ENCODE peak calls at places on chromosomes 5 and 9, in ten cellular contexts. M is GM23248; I is CD8-positive, alpha-beta memory T cell; D is dorsolateral prefrontal cortex; X is HCT116; B is aorta; R is A549; H is mammary epithelial cell; T is stomach; Y is CD8-positive, alpha-beta T cell. J is an unnamed sample.

GRCh38 chr9:38641985-38642864 is 21.8 kb upstream of the ANKRD18A start:
- DNase-seq in M (peak), I (no peak), D (no peak), X (peak), B (no peak), R (peak), H (peak), T (peak), Y (no peak), J (no peak)

GRCh38 chr5:78961743-78962142 is 23.4 kb downstream of the ARSB start:
- DNase-seq in M (peak), I (no peak), D (no peak), X (no peak), B (no peak), R (no peak), H (peak), T (no peak), Y (no peak), J (no peak)

GRCh38 chr5:148922606-148923005 is 96.2 kb downstream of the ADRB2 start:
- DNase-seq in M (no peak), I (no peak), D (no peak), X (no peak), B (no peak), R (no peak), H (no peak), T (no peak), Y (no peak), J (no peak)

GRCh38 chr5:62214701-62215100 is 91.3 kb upstream of the KIF2A start:
- DNase-seq in M (peak), I (no peak), D (no peak), X (peak), B (no peak), R (no peak), H (peak), T (no peak), Y (no peak), J (no peak)

GRCh38 chr5:131795879-131796792 is 681 bp downstream of the FNIP1 start:
- DNase-seq in M (peak), I (no peak), D (peak), X (no peak), B (peak), R (peak), H (peak), T (peak), Y (peak), J (peak)

GRCh38 chr9:530681-531080 is 310.8 kb upstream of the DMRT1 start:
- DNase-seq in M (peak), I (no peak), D (no peak), X (peak), B (peak), R (no peak), H (peak), T (no peak), Y (no peak), J (no peak)

GRCh38 chr9:120609636-120610035 is 29.7 kb upstream of the CDK5RAP2 start:
- DNase-seq in M (no peak), I (no peak), D (no peak), X (no peak), B (no peak), R (no peak), H (no peak), T (no peak), Y (no peak), J (no peak)

GRCh38 chr5:69230181-69230580 is 4.5 kb upstream of the CDK7 start:
- DNase-seq in M (no peak), I (no peak), D (no peak), X (no peak), B (no peak), R (no peak), H (peak), T (no peak), Y (no peak), J (no peak)

GRCh38 chr5:18216729-18217128 is 582.5 kb downstream of the TAF11L14 start:
- DNase-seq in M (no peak), I (no peak), D (no peak), X (no peak), B (no peak), R (no peak), H (no peak), T (no peak), Y (no peak), J (no peak)

GRCh38 chr5:175778951-175779475 is 92.4 kb upstream of the CPLX2 start:
- DNase-seq in M (peak), I (no peak), D (peak), X (peak), B (no peak), R (peak), H (peak), T (no peak), Y (no peak), J (peak)

GRCh38 chr5:161535762-161536161 is 10.8 kb downstream of the GABRB2 start:
- DNase-seq in M (no peak), I (no peak), D (no peak), X (no peak), B (no peak), R (no peak), H (no peak), T (no peak), Y (no peak), J (no peak)

GRCh38 chr5:150616506-150616905 is 24.0 kb upstream of the SYNPO start:
- DNase-seq in M (no peak), I (no peak), D (no peak), X (no peak), B (no peak), R (no peak), H (no peak), T (no peak), Y (no peak), J (no peak)

GRCh38 chr9:137045294-137046093 is 483 bp downstream of the NPDC1 start:
- DNase-seq in M (peak), I (no peak), D (no peak), X (no peak), B (peak), R (no peak), H (no peak), T (no peak), Y (no peak), J (no peak)

GRCh38 chr5:122586351-122586750 is 188.5 kb upstream of the SNX2 start:
- DNase-seq in M (peak), I (no peak), D (no peak), X (no peak), B (no peak), R (no peak), H (no peak), T (no peak), Y (no peak), J (no peak)

GRCh38 chr5:94367900-94368299 is 250.5 kb downstream of the KIAA0825 start:
- DNase-seq in M (no peak), I (no peak), D (no peak), X (no peak), B (no peak), R (no peak), H (no peak), T (no peak), Y (no peak), J (no peak)

GRCh38 chr9:94014066-94014654 is 59.0 kb upstream of the BARX1 start:
- DNase-seq in M (peak), I (no peak), D (no peak), X (no peak), B (no peak), R (peak), H (peak), T (no peak), Y (no peak), J (no peak)

GRCh38 chr9:78396087-78396486 is 99.2 kb downstream of the PSAT1 start:
- DNase-seq in M (no peak), I (no peak), D (no peak), X (no peak), B (no peak), R (no peak), H (no peak), T (no peak), Y (no peak), J (no peak)

GRCh38 chr5:122076669-122077450 is 1.2 kb downstream of the LOX start:
- DNase-seq in M (peak), I (peak), D (peak), X (no peak), B (peak), R (peak), H (peak), T (peak), Y (no peak), J (peak)

GRCh38 chr9:35350827-35351549 is 138.9 kb upstream of the RUSC2 start:
- DNase-seq in M (peak), I (no peak), D (no peak), X (no peak), B (no peak), R (no peak), H (no peak), T (no peak), Y (no peak), J (no peak)

GRCh38 chr9:86303316-86303975 is 21.1 kb upstream of the ISCA1 start:
- DNase-seq in M (no peak), I (peak), D (no peak), X (no peak), B (no peak), R (no peak), H (peak), T (no peak), Y (peak), J (no peak)

GRCh38 chr5:139688712-139689413 is 40.7 kb downstream of the CXXC5 start:
- DNase-seq in M (no peak), I (no peak), D (no peak), X (no peak), B (no peak), R (no peak), H (no peak), T (no peak), Y (no peak), J (no peak)

GRCh38 chr5:43156388-43156787 is 35.6 kb upstream of the NIM1K start:
- DNase-seq in M (no peak), I (no peak), D (no peak), X (no peak), B (no peak), R (no peak), H (no peak), T (no peak), Y (no peak), J (no peak)

GRCh38 chr9:105103776-105104175 is 140.7 kb upstream of the SLC44A1 start:
- DNase-seq in M (peak), I (no peak), D (no peak), X (no peak), B (no peak), R (no peak), H (peak), T (no peak), Y (no peak), J (no peak)

GRCh38 chr9:4011062-4011461 is 288.8 kb downstream of the GLIS3 start:
- DNase-seq in M (no peak), I (no peak), D (no peak), X (no peak), B (no peak), R (no peak), H (peak), T (no peak), Y (no peak), J (no peak)

GRCh38 chr5:59039296-59040006 is 456.6 kb downstream of the RAB3C start:
- DNase-seq in M (peak), I (peak), D (peak), X (no peak), B (peak), R (no peak), H (peak), T (peak), Y (peak), J (peak)

GRCh38 chr9:99489043-99489378 is 266.9 kb downstream of the SEC61B start:
- DNase-seq in M (peak), I (no peak), D (no peak), X (no peak), B (no peak), R (no peak), H (peak), T (no peak), Y (no peak), J (no peak)

GRCh38 chr9:97907051-97907450 is 15.2 kb downstream of the TRMO start:
- DNase-seq in M (no peak), I (peak), D (no peak), X (no peak), B (no peak), R (no peak), H (no peak), T (no peak), Y (no peak), J (no peak)

GRCh38 chr9:127540664-127541041 is 71.4 kb upstream of the STXBP1 start:
- DNase-seq in M (no peak), I (no peak), D (no peak), X (no peak), B (peak), R (no peak), H (no peak), T (peak), Y (no peak), J (no peak)

GRCh38 chr5:60455589-60455988 is 244.4 kb downstream of the DEPDC1B start:
- DNase-seq in M (no peak), I (no peak), D (no peak), X (no peak), B (no peak), R (no peak), H (peak), T (no peak), Y (no peak), J (no peak)

DNA sequence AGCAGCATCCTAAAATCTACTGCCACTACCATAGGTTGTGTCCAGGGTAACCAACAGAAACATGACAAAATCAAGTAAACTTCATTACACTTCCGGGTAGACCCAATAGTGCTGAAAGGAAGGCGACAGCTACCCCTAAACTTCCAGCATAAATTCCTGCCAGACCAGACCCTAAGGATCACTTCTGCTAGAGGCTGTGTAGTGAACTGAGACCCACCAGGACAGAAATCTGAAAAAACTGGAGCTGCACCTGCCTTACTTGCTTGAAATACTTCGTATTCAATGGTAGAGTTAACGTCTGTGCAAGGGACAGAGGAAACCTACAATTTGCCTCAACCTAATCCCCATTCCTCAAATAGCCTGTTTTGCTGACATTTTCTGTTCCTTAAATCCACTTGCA is 1.0 kb upstream of the SECISBP2 start:
- DNase-seq in M (no peak), I (no peak), D (no peak), X (no peak), B (no peak), R (no peak), H (no peak), T (no peak), Y (no peak), J (no peak)
- H3K4me3 ChIP-seq in M (peak), I (no peak), D (no peak), X (peak), B (no peak), R (peak), H (peak), T (no peak), Y (peak), J (no peak)

GRCh38 chr5:143506881-143507552 is 103.5 kb upstream of the NR3C1 start:
- DNase-seq in M (peak), I (no peak), D (no peak), X (no peak), B (no peak), R (peak), H (peak), T (no peak), Y (no peak), J (no peak)
- H3K27ac ChIP-seq in M (peak), I (no peak), D (no peak), X (no peak), B (no peak), R (peak), H (peak), T (peak), Y (no peak), J (peak)

DNA sequence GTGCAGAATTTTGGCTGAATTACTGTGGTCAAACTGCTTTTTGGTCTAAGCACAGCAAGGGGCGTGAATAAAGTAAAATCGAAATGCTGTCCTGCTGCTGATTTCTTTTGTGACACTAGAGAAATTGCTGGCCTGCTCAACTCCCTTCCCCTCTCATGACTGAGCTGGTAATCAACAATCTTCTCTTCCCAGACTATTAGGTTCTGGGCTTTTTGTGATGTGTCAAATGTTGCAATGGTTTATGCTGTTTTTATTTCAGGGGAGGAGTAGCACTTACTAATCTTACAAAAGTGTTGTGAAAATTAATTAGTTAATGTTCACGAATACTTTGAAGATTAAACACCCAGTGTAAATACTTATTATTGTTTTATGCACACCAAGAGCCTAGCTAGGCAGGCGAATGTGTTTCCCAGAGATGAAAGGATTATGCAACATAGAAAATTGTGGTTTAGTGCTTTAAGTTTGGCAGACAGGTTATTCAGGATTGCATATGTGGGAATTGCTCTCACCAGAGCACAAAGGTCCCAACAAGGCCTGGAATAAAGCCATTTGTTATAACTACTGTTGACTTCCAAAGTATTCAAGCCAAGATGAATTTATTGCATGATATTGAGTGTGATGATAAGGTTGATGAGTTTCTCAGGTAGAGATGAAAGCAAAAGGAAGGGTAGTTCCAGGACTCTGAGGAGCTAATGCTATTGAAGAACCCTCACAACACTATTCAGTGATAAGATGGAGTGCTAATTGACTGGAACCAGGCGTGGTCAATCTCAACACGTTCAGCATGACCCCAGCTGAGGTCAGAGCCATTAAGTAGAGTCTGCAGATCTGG is 280.7 kb upstream of the ZNF608 start:
- DNase-seq in M (no peak), I (no peak), D (no peak), X (no peak), B (no peak), R (no peak), H (peak), T (peak), Y (no peak), J (no peak)
- H3K4me3 ChIP-seq in M (no peak), I (no peak), D (no peak), X (no peak), B (no peak), R (no peak), H (no peak), T (no peak), Y (no peak), J (no peak)

GRCh38 chr9:134157378-134157885 is 6.9 kb downstream of the RNU6ATAC start:
- DNase-seq in M (no peak), I (no peak), D (no peak), X (no peak), B (peak), R (no peak), H (no peak), T (no peak), Y (no peak), J (no peak)
- H3K27ac ChIP-seq in M (no peak), I (no peak), D (peak), X (no peak), B (no peak), R (no peak), H (no peak), T (no peak), Y (no peak), J (no peak)

GRCh38 chr9:81317939-81318338 is 371.4 kb downstream of the TLE1 start:
- DNase-seq in M (peak), I (no peak), D (no peak), X (no peak), B (no peak), R (no peak), H (no peak), T (no peak), Y (no peak), J (no peak)

GRCh38 chr9:81313877-81314276 is 375.5 kb downstream of the TLE1 start:
- DNase-seq in M (no peak), I (no peak), D (no peak), X (no peak), B (no peak), R (no peak), H (no peak), T (no peak), Y (no peak), J (no peak)

GRCh38 chr9:81314525-81314924 is 374.8 kb downstream of the TLE1 start:
- DNase-seq in M (no peak), I (no peak), D (no peak), X (no peak), B (no peak), R (no peak), H (no peak), T (peak), Y (no peak), J (no peak)

GRCh38 chr9:81318571-81318970 is 370.8 kb downstream of the TLE1 start:
- DNase-seq in M (peak), I (no peak), D (no peak), X (no peak), B (no peak), R (peak), H (peak), T (no peak), Y (no peak), J (no peak)

DNA sequence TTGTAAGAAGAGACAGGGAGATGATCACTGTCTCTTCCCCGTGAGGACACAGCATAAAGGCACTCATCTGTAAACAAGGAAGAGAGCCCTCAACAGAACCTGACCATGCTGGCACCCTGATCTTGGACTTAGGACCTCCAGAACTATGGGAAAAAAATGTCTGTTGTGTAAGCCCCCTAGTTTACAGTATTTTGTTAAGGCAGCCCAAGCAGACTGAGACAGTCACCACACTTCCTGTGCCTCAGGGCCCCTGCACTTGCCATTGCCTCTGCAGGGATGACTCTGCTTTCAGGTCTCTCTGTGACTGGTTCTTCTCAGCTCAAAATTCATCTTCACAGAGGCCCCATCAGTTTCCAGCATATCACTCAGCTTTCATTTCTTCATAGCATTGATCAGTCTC is 372.1 kb downstream of the TLE1 start:
- DNase-seq in M (no peak), I (no peak), D (no peak), X (no peak), B (no peak), R (no peak), H (no peak), T (no peak), Y (no peak), J (no peak)
- H3K4me3 ChIP-seq in M (no peak), I (no peak), D (no peak), X (no peak), B (no peak), R (no peak), H (no peak), T (no peak), Y (no peak), J (no peak)

GRCh38 chr9:16214677-16215076 is 655.8 kb downstream of the BNC2 start:
- DNase-seq in M (no peak), I (no peak), D (no peak), X (no peak), B (no peak), R (no peak), H (no peak), T (no peak), Y (no peak), J (no peak)
- H3K27ac ChIP-seq in M (no peak), I (no peak), D (no peak), X (no peak), B (no peak), R (peak), H (no peak), T (peak), Y (no peak), J (no peak)

GRCh38 chr5:2995035-2995434 is 243.6 kb upstream of the IRX2 start:
- DNase-seq in M (no peak), I (no peak), D (no peak), X (no peak), B (no peak), R (no peak), H (no peak), T (no peak), Y (no peak), J (no peak)
- H3K4me3 ChIP-seq in M (no peak), I (no peak), D (no peak), X (no peak), B (no peak), R (no peak), H (no peak), T (no peak), Y (no peak), J (no peak)

GRCh38 chr9:75623462-75623861 is 267.0 kb upstream of the PCSK5 start:
- DNase-seq in M (no peak), I (no peak), D (no peak), X (no peak), B (no peak), R (no peak), H (no peak), T (no peak), Y (no peak), J (no peak)
- H3K27ac ChIP-seq in M (no peak), I (no peak), D (no peak), X (no peak), B (no peak), R (no peak), H (no peak), T (no peak), Y (no peak), J (no peak)

DNA sequence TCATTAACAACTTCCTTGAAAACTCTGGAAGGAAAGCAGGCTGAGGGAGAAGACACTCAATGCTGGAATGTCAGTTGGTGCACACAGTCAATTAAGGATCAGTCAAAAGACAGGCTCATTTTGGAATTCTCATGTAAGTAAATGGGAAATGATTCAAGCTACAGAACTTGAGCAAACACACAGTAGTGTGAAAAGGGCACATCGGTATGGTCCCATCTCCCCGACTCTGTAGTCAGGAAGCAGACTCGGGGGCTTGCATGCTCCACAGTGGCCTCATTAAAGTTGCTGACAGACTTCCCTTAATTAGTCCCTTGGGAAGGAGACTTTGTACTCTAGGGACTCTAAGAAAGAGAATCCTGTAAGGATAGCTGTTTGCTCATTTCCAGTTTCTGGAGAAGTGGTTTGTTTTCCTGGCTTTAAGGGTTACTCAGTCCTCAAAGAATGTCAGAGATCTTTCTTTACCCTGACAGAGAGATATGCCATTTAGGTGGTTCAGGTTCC is 339.2 kb downstream of the ADAMTS6 start:
- DNase-seq in M (peak), I (no peak), D (no peak), X (no peak), B (no peak), R (no peak), H (no peak), T (no peak), Y (no peak), J (no peak)
- H3K4me3 ChIP-seq in M (peak), I (no peak), D (no peak), X (no peak), B (no peak), R (no peak), H (no peak), T (no peak), Y (no peak), J (no peak)

J was measured in RWPE2.